ENCODE peak calls at places on chromosomes 6 and 20, in six cellular contexts. P, O, Y, X, Q and D are unnamed samples.

GRCh38 chr20:58019850-58020625 is 208.4 kb downstream of the ANKRD60 start:
- DNase-seq in P (no peak), O (no peak), Y (peak), X (no peak), Q (no peak), D (no peak)

GRCh38 chr6:101000334-101000733 is 119.2 kb upstream of the ASCC3 start:
- DNase-seq in P (no peak), O (no peak), Y (no peak), X (no peak), Q (no peak), D (no peak)

GRCh38 chr6:148002067-148002466 is 340.6 kb upstream of the SASH1 start:
- DNase-seq in P (no peak), O (no peak), Y (no peak), X (no peak), Q (no peak), D (no peak)

GRCh38 chr6:136991614-136992013 is 53.2 kb downstream of the IL20RA start:
- DNase-seq in P (no peak), O (no peak), Y (no peak), X (no peak), Q (no peak), D (no peak)

GRCh38 chr20:63547484-63548480 is at the start of gene SRMS:
- DNase-seq in P (peak), O (no peak), Y (no peak), X (no peak), Q (no peak), D (no peak)

GRCh38 chr6:160248538-160248937 is 10.1 kb downstream of the SLC22A2 start:
- DNase-seq in P (no peak), O (no peak), Y (no peak), X (no peak), Q (no peak), D (no peak)

GRCh38 chr6:56374841-56375369 is 127.5 kb upstream of the COL21A1 start:
- DNase-seq in P (no peak), O (no peak), Y (peak), X (no peak), Q (peak), D (no peak)

GRCh38 chr6:6840831-6841263 is 252.3 kb downstream of the LY86 start:
- DNase-seq in P (no peak), O (no peak), Y (no peak), X (no peak), Q (no peak), D (no peak)

GRCh38 chr6:157621401-157621800 is 201.6 kb upstream of the SNX9 start:
- DNase-seq in P (no peak), O (no peak), Y (no peak), X (no peak), Q (peak), D (no peak)

GRCh38 chr20:19978511-19979210 is 38.5 kb upstream of the NAA20 start:
- DNase-seq in P (no peak), O (no peak), Y (no peak), X (no peak), Q (no peak), D (no peak)

GRCh38 chr6:83051386-83052172 is 14.1 kb downstream of the UBE3D start:
- DNase-seq in P (no peak), O (no peak), Y (no peak), X (peak), Q (no peak), D (no peak)

GRCh38 chr20:34389206-34389953 is 26.3 kb downstream of the ITCH start:
- DNase-seq in P (no peak), O (no peak), Y (no peak), X (no peak), Q (peak), D (no peak)

GRCh38 chr6:137234505-137234863 is 15.3 kb upstream of the IFNGR1 start:
- DNase-seq in P (no peak), O (no peak), Y (no peak), X (no peak), Q (no peak), D (no peak)

GRCh38 chr6:43951063-43951755 is 176.0 kb downstream of the MRPL14 start:
- DNase-seq in P (peak), O (peak), Y (peak), X (no peak), Q (no peak), D (peak)

GRCh38 chr6:12605888-12606345 is 110.7 kb upstream of the PHACTR1 start:
- DNase-seq in P (peak), O (peak), Y (no peak), X (peak), Q (peak), D (peak)

GRCh38 chr20:25510721-25511120 is 74.6 kb downstream of the NINL start:
- DNase-seq in P (no peak), O (no peak), Y (no peak), X (no peak), Q (no peak), D (no peak)

GRCh38 chr20:33896509-33896908 is 85.4 kb downstream of the CHMP4B start:
- DNase-seq in P (no peak), O (no peak), Y (no peak), X (no peak), Q (peak), D (no peak)

GRCh38 chr6:112951829-112952228 is 604.7 kb downstream of the RFPL4B start:
- DNase-seq in P (no peak), O (no peak), Y (no peak), X (peak), Q (no peak), D (no peak)

GRCh38 chr6:125346143-125346925 is 44.6 kb upstream of the HDDC2 start:
- DNase-seq in P (no peak), O (no peak), Y (peak), X (no peak), Q (peak), D (no peak)

GRCh38 chr6:116439572-116439971 is 21.6 kb upstream of the CALHM6 start:
- DNase-seq in P (no peak), O (no peak), Y (no peak), X (no peak), Q (peak), D (no peak)

GRCh38 chr6:1554881-1555569 is 54.7 kb upstream of the FOXC1 start:
- DNase-seq in P (peak), O (no peak), Y (no peak), X (peak), Q (peak), D (no peak)

GRCh38 chr6:169885131-169885530 is 133.7 kb downstream of the ERMARD start:
- DNase-seq in P (no peak), O (no peak), Y (peak), X (no peak), Q (no peak), D (no peak)

GRCh38 chr6:11479296-11479695 is 58.3 kb upstream of the TMEM170B start:
- DNase-seq in P (no peak), O (no peak), Y (no peak), X (no peak), Q (no peak), D (no peak)

GRCh38 chr20:59829415-59830106 is 103.9 kb downstream of the SYCP2 start:
- DNase-seq in P (no peak), O (no peak), Y (peak), X (no peak), Q (no peak), D (no peak)

DNA sequence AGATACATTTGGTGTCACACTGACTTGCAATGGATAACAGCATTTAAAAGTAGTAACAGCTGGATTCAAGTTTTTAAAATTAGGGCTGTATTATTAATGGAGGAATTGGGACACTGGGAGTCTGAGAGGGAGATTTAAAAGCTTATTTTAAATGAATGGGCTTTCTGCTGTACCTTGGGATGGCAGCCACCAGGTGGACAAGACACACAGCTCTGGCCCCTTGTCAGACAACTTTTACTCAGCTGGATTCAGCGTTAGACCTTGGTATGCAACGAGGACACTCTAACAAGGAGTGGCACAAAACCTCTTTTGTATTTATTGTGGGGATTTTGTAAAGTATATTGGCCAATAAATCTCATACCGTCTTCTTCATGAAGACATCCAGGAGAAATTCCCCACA is 105.8 kb downstream of the LCA5 start:
- DNase-seq in P (no peak), O (no peak), Y (no peak), X (no peak), Q (no peak), D (no peak)
- TF ChIP-seq CTCF in P (no peak), O (peak), Y (no peak), X (no peak), Q (peak), D (peak)

DNA sequence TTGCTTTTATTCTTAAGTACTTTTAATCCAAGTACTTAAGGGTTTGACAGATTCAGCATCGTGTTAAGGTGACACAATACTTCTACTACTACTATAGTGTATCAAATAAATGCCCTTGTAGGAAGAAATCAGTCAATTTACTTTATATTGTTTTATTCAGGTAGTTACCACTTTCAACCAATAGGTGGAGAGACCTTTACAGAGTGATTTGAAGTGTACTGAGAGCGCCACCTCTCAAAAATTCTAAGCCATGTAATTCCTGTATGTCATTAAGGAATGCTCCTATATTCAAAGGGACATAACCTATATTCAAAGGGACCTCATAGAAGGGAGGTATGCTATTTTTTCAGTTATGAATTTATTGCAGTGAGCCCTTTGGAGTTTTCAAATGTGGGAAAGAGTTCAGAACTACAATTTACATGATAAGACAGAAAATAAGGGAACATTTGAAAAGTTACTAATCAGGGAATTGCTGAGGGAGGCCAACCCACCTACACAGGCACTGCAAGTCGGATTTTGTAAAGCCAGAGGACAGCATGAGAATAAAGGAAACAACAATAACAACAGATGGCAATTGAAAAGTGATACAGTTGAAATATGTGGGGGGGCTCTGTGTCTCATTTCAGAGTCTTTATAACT is 955.6 kb downstream of the TBC1D32 start:
- DNase-seq in P (peak), O (no peak), Y (no peak), X (peak), Q (peak), D (no peak)
- TF ChIP-seq CTCF in P (peak), O (peak), Y (no peak), X (peak), Q (peak), D (peak)

GRCh38 chr6:15816661-15817060 is 153.8 kb upstream of the DTNBP1 start:
- DNase-seq in P (no peak), O (no peak), Y (no peak), X (no peak), Q (no peak), D (no peak)

GRCh38 chr6:15810618-15811017 is 147.8 kb upstream of the DTNBP1 start:
- DNase-seq in P (no peak), O (no peak), Y (no peak), X (no peak), Q (no peak), D (no peak)

GRCh38 chr6:15817100-15817499 is 154.3 kb upstream of the DTNBP1 start:
- DNase-seq in P (no peak), O (no peak), Y (no peak), X (no peak), Q (no peak), D (no peak)

DNA sequence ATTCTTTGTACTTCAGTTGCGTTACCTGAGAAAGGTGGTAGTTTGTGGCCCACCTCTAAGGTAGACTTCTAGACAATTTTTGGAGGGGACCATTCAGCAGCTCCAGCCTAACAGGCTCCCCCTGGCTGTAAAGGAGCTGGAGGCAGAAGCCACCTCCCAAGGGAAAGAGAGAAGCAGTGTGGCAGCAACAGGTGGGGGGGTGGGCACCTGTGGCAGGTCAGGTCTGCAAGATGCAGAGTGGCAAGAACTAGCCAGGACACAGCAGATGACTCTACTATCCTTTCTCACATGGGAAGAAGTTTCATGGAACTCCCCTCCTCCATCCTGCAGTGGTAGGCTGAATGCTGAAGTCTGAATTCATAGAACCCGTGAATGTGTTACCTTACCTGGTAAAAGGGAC is 148.3 kb upstream of the DTNBP1 start:
- DNase-seq in P (no peak), O (no peak), Y (no peak), X (no peak), Q (no peak), D (no peak)
- TF ChIP-seq CTCF in P (no peak), O (no peak), Y (no peak), X (no peak), Q (peak), D (no peak)

GRCh38 chr6:37314117-37314802 is 39.5 kb upstream of the RNF8 start:
- DNase-seq in P (no peak), O (no peak), Y (no peak), X (no peak), Q (no peak), D (no peak)

GRCh38 chr6:37316071-37316470 is 37.7 kb upstream of the RNF8 start:
- DNase-seq in P (no peak), O (no peak), Y (no peak), X (no peak), Q (no peak), D (no peak)

GRCh38 chr6:37313698-37314097 is 40.1 kb upstream of the RNF8 start:
- DNase-seq in P (no peak), O (no peak), Y (no peak), X (no peak), Q (no peak), D (no peak)

GRCh38 chr6:37317312-37318038 is 36.3 kb upstream of the RNF8 start:
- DNase-seq in P (no peak), O (no peak), Y (no peak), X (no peak), Q (no peak), D (no peak)

DNA sequence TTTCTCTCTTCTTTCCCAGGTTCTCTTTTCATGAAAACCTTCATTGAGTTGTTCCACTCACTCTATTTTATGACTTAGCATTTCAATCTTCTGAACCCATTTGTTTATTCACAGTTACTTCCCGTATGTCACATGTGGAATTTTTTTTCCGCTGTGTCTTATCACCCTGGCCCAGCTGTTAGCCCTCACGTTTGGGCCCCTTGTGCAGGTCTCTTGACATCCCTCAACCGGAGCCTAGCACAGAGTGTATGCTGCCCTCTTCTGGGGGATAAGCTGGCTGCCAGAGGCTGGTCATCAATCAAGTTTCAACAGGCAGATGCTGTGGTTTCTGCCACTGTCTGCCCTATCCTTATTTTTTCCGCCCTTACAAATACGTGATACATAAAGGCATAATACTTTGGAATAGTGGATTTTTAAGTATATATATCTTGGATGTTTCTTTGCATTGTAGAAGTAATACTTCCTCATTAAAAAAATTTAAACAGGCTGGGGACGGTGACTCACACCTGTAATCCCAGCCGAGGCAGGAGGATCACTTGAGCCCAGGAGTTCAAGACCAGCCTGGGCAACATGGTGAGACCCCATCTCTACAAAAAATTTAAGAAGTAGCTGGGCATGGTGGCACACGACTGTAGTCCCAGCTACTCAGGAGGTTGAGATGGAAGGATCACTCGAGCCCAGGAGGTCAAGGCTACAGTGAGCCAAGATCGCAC is 38.8 kb upstream of the RNF8 start:
- DNase-seq in P (peak), O (peak), Y (no peak), X (peak), Q (peak), D (no peak)
- TF ChIP-seq CTCF in P (peak), O (peak), Y (no peak), X (peak), Q (peak), D (peak)

DNA sequence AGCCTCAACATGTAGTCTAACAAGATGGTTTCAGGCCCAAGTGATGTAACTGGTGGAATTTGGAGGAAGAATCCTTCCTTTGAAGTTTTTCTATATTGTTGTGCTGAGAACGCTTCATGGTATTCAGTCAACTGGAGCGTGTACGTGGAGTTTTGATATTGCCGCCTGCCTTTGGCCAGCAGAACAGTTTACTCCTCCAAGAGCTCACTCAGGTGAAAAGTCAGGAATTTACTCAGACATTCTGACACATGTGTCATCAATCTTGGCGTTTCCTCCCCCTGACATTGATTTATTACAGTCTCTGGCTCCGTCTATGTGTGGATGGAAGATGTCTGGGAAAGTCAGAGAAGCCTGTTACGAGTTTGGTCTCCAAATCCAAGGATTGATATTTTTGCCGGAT is 19.0 kb upstream of the TGM2 start:
- DNase-seq in P (no peak), O (no peak), Y (peak), X (peak), Q (no peak), D (no peak)
- TF ChIP-seq CTCF in P (no peak), O (no peak), Y (no peak), X (no peak), Q (no peak), D (no peak)

DNA sequence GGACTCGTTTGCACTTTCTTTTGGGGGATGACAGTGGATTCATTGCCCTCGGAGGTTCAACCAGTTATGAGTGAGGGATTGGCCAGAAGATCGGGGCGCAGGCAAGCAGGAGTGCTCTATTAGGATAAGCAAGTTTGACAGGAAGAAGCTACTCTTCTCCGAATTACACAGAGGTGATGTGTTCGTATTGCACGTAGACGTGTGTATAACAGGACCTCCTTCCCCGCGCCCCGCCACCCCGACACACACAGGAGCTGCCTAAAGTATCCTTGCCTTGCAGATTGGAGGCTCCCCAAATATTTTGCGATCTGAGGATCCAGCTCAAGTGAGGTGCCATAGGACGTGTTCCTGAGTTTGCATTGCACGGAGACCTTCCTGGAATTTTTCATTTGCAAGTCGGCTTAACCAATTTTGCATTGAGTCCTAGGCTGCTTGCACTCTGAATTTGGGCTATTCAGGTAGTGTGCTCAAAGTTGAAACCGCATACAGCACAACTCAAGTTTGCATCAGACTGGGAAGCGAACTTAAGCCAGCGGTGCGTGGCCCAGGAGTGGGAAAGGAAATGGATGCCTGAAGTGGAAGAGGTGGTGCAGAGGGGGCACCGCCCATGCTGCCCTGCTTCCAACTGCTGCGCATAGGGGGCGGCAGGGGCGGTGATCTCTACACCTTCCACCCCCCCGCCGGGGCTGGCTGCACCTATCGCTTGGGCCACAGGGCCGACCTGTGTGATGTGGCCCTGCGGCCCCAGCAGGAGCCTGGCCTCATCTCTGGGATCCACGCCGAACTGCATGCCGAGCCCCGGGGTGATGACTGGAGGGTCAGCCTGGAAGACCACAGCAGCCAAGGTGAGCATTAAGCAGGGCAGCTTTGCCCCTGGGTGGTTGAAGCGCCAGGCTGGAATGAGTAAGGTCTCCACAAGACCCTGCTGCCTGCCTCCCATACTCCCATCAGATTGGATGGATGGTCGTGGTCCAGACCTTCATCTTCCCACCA is 770 bp downstream of the TCF19 start:
- DNase-seq in P (peak), O (no peak), Y (no peak), X (no peak), Q (no peak), D (no peak)
- TF ChIP-seq CTCF in P (peak), O (no peak), Y (no peak), X (peak), Q (peak), D (no peak)

GRCh38 chr20:50788045-50788867 is 6.6 kb upstream of the BCAS4 start:
- DNase-seq in P (no peak), O (no peak), Y (no peak), X (no peak), Q (peak), D (no peak)
- TF ChIP-seq CTCF in P (peak), O (peak), Y (no peak), X (no peak), Q (peak), D (peak)